ENCODE peak calls at places on chromosomes 3 and 15, in seven cellular contexts. One of them, this sample, is unnamed.

GRCh38 chr3:31918179-31919165 is 62.6 kb downstream of the OSBPL10 start:
- DNase-seq in lung: no peak
- DNase-seq in fibroblast of mammary gland: peak; percentile 21
- DNase-seq in GM06990: peak; percentile 54
- DNase-seq in thyroid gland: no peak
- DNase-seq in MCF 10A: no peak
- DNase-seq in GM13977: peak; percentile 62
- DNase-seq in this sample: peak; percentile 61

GRCh38 chr15:73196113-73196512 is 143.8 kb downstream of the NEO1 start:
- DNase-seq in MCF 10A: no peak
- DNase-seq in GM06990: no peak
- DNase-seq in fibroblast of mammary gland: no peak
- DNase-seq in lung: no peak
- DNase-seq in GM13977: no peak
- DNase-seq in thyroid gland: no peak
- DNase-seq in this sample: no peak

GRCh38 chr3:81989274-81989673 is 227.8 kb upstream of the GBE1 start:
- DNase-seq in fibroblast of mammary gland: no peak
- DNase-seq in lung: no peak
- DNase-seq in thyroid gland: no peak
- DNase-seq in GM06990: no peak
- DNase-seq in GM13977: no peak
- DNase-seq in MCF 10A: no peak
- DNase-seq in this sample: no peak

GRCh38 chr15:40338921-40339620 is 1.7 kb downstream of the CCDC9B start:
- DNase-seq in GM06990: no peak
- DNase-seq in thyroid gland: peak; percentile 60
- DNase-seq in fibroblast of mammary gland: peak; percentile 58
- DNase-seq in MCF 10A: peak; percentile 71
- DNase-seq in GM13977: no peak
- DNase-seq in lung: no peak
- DNase-seq in this sample: no peak

GRCh38 chr3:177642482-177643163 is 445.3 kb upstream of the TBL1XR1 start:
- DNase-seq in fibroblast of mammary gland: no peak
- DNase-seq in lung: no peak
- DNase-seq in thyroid gland: peak; percentile 66
- DNase-seq in GM13977: no peak
- DNase-seq in GM06990: no peak
- DNase-seq in MCF 10A: no peak
- DNase-seq in this sample: no peak

GRCh38 chr3:138862924-138863775 is 28.4 kb upstream of the PIK3CB start:
- DNase-seq in MCF 10A: peak; percentile 94
- DNase-seq in GM06990: no peak
- DNase-seq in fibroblast of mammary gland: peak; percentile 74
- DNase-seq in lung: peak; percentile 47
- DNase-seq in thyroid gland: peak; percentile 19
- DNase-seq in GM13977: no peak
- DNase-seq in this sample: no peak

GRCh38 chr3:4570840-4571621 is 77.9 kb downstream of the ITPR1 start:
- DNase-seq in GM13977: no peak
- DNase-seq in MCF 10A: no peak
- DNase-seq in GM06990: no peak
- DNase-seq in thyroid gland: peak; percentile 66
- DNase-seq in fibroblast of mammary gland: no peak
- DNase-seq in lung: no peak
- DNase-seq in this sample: no peak

GRCh38 chr3:9012521-9012920 is 49.2 kb upstream of the RAD18 start:
- DNase-seq in GM13977: no peak
- DNase-seq in MCF 10A: no peak
- DNase-seq in lung: no peak
- DNase-seq in GM06990: no peak
- DNase-seq in thyroid gland: no peak
- DNase-seq in fibroblast of mammary gland: no peak
- DNase-seq in this sample: no peak

GRCh38 chr3:31553258-31553657 is 20.5 kb downstream of the STT3B start:
- DNase-seq in MCF 10A: no peak
- DNase-seq in fibroblast of mammary gland: no peak
- DNase-seq in lung: no peak
- DNase-seq in thyroid gland: no peak
- DNase-seq in GM13977: no peak
- DNase-seq in GM06990: no peak
- DNase-seq in this sample: no peak

GRCh38 chr3:141115752-141116541 is 64.8 kb downstream of the SPSB4 start:
- DNase-seq in GM06990: no peak
- DNase-seq in MCF 10A: peak; percentile 4
- DNase-seq in fibroblast of mammary gland: peak; percentile 87
- DNase-seq in thyroid gland: no peak
- DNase-seq in GM13977: no peak
- DNase-seq in lung: no peak
- DNase-seq in this sample: no peak

GRCh38 chr15:51132384-51133139 is 37.9 kb upstream of the TNFAIP8L3 start:
- DNase-seq in GM06990: no peak
- DNase-seq in fibroblast of mammary gland: peak; percentile 99
- DNase-seq in lung: no peak
- DNase-seq in MCF 10A: peak; percentile 94
- DNase-seq in GM13977: peak; percentile 26
- DNase-seq in thyroid gland: peak; percentile 17
- DNase-seq in this sample: peak; percentile 34

GRCh38 chr3:160574636-160575035 is 9.3 kb upstream of the KPNA4 start:
- DNase-seq in fibroblast of mammary gland: no peak
- DNase-seq in thyroid gland: no peak
- DNase-seq in MCF 10A: no peak
- DNase-seq in GM13977: no peak
- DNase-seq in GM06990: no peak
- DNase-seq in lung: no peak
- DNase-seq in this sample: no peak

GRCh38 chr3:160577093-160577492 is 11.7 kb upstream of the KPNA4 start:
- DNase-seq in MCF 10A: no peak
- DNase-seq in GM13977: no peak
- DNase-seq in GM06990: no peak
- DNase-seq in lung: no peak
- DNase-seq in thyroid gland: no peak
- DNase-seq in fibroblast of mammary gland: no peak
- DNase-seq in this sample: no peak

GRCh38 chr3:160575589-160575988 is 10.2 kb upstream of the KPNA4 start:
- DNase-seq in MCF 10A: no peak
- DNase-seq in fibroblast of mammary gland: no peak
- DNase-seq in thyroid gland: no peak
- DNase-seq in GM06990: no peak
- DNase-seq in lung: no peak
- DNase-seq in GM13977: no peak
- DNase-seq in this sample: peak; percentile 19

GRCh38 chr3:160576621-160577020 is 11.2 kb upstream of the KPNA4 start:
- DNase-seq in thyroid gland: no peak
- DNase-seq in GM06990: no peak
- DNase-seq in lung: no peak
- DNase-seq in fibroblast of mammary gland: no peak
- DNase-seq in GM13977: no peak
- DNase-seq in MCF 10A: no peak
- DNase-seq in this sample: no peak

DNA sequence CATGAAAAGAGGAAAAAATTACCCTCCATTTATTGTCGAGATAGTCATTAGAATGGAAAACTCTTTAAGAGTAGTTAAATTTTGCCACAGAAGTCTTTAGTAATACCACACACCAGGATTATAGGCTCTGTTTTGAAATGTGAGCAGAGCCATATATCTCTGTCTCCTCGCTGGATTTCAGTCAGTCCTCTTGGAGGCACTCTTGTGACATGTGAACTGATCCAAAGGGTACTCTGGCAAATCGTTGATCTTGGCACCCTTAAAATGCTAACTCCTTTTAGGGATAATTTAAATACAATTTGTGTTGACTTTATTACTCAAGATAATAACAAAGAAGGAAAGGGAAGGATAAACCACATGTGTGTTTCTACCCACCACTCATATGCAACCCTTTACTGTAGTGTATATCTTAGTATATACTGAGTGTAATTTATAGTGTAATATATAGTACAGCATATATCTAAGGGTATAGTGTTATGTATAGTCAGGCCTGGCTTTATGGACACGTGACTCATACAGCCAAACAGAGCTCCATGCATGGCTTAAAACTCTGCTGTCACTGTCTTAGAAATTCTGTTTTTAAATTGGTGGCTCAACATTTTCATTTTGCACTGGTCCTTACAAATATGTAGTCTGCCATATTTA is 12.3 kb upstream of the KPNA4 start:
- DNase-seq in thyroid gland: no peak
- DNase-seq in MCF 10A: peak; percentile 63
- DNase-seq in fibroblast of mammary gland: peak; percentile 42
- DNase-seq in GM13977: no peak
- DNase-seq in GM06990: no peak
- DNase-seq in lung: no peak
- DNase-seq in this sample: no peak
- TF ChIP-seq CTCF in thyroid gland: no peak
- TF ChIP-seq CTCF in MCF 10A: no peak
- TF ChIP-seq CTCF in fibroblast of mammary gland: peak; percentile 17
- TF ChIP-seq CTCF in GM13977: no peak
- TF ChIP-seq CTCF in GM06990: no peak
- TF ChIP-seq CTCF in lung: no peak
- TF ChIP-seq CTCF in this sample: no peak

GRCh38 chr15:44711089-44711355 is at the start of gene PATL2:
- DNase-seq in lung: no peak
- DNase-seq in GM06990: no peak
- DNase-seq in fibroblast of mammary gland: no peak
- DNase-seq in MCF 10A: no peak
- DNase-seq in thyroid gland: no peak
- DNase-seq in GM13977: no peak
- DNase-seq in this sample: no peak

GRCh38 chr15:44712108-44713005 is 1.0 kb downstream of the B2M start:
- DNase-seq in GM06990: peak; percentile 64
- DNase-seq in lung: peak; percentile 82
- DNase-seq in thyroid gland: peak; percentile 71
- DNase-seq in fibroblast of mammary gland: peak; percentile 92
- DNase-seq in MCF 10A: peak; percentile 84
- DNase-seq in GM13977: peak; percentile 28
- DNase-seq in this sample: no peak

GRCh38 chr15:44711356-44712107 is at the start of gene B2M:
- DNase-seq in fibroblast of mammary gland: peak; percentile 96
- DNase-seq in lung: peak; percentile 96
- DNase-seq in thyroid gland: peak; percentile 95
- DNase-seq in GM06990: peak; percentile 95
- DNase-seq in MCF 10A: peak; percentile 98
- DNase-seq in GM13977: peak; percentile 90
- DNase-seq in this sample: peak; percentile 90

GRCh38 chr15:44713006-44713966 is 2.0 kb downstream of the B2M start:
- DNase-seq in GM13977: no peak
- DNase-seq in thyroid gland: no peak
- DNase-seq in GM06990: no peak
- DNase-seq in lung: no peak
- DNase-seq in MCF 10A: peak; percentile 56
- DNase-seq in fibroblast of mammary gland: peak; percentile 51
- DNase-seq in this sample: no peak

DNA sequence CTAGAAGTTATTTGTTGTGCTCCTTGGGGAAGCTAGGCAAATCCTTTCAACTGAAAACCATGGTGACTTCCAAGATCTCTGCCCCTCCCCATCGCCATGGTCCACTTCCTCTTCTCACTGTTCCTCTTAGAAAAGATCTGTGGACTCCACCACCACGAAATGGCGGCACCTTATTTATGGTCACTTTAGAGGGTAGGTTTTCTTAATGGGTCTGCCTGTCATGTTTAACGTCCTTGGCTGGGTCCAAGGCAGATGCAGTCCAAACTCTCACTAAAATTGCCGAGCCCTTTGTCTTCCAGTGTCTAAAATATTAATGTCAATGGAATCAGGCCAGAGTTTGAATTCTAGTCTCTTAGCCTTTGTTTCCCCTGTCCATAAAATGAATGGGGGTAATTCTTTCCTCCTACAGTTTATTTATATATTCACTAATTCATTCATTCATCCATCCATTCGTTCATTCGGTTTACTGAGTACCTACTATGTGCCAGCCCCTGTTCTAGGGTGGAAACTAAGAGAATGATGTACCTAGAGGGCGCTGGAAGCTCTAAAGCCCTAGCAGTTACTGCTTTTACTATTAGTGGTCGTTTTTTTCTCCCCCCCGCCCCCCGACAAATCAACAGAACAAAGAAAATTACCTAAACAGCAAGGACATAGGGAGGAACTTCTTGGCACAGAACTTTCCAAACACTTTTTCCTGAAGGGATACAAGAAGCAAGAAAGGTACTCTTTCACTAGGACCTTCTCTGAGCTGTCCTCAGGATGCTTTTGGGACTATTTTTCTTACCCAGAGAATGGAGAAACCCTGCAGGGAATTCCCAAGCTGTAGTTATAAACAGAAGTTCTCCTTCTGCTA is 661 bp downstream of the PATL2 start:
- DNase-seq in fibroblast of mammary gland: peak; percentile 48
- DNase-seq in GM06990: no peak
- DNase-seq in thyroid gland: no peak
- DNase-seq in GM13977: peak; percentile 44
- DNase-seq in MCF 10A: peak; percentile 28
- DNase-seq in lung: no peak
- DNase-seq in this sample: peak; percentile 45
- TF ChIP-seq CTCF in fibroblast of mammary gland: peak; percentile 47
- TF ChIP-seq CTCF in GM06990: peak; percentile 63
- TF ChIP-seq CTCF in thyroid gland: no peak
- TF ChIP-seq CTCF in GM13977: peak; percentile 67
- TF ChIP-seq CTCF in MCF 10A: no peak
- TF ChIP-seq CTCF in lung: peak; percentile 19
- TF ChIP-seq CTCF in this sample: peak; percentile 31

GRCh38 chr15:84878504-84878903 is 6.0 kb upstream of the SLC28A1 start:
- DNase-seq in GM06990: no peak
- DNase-seq in lung: peak; percentile 66
- DNase-seq in MCF 10A: peak; percentile 54
- DNase-seq in thyroid gland: peak; percentile 54
- DNase-seq in fibroblast of mammary gland: peak; percentile 55
- DNase-seq in GM13977: peak; percentile 77
- DNase-seq in this sample: peak; percentile 78
- TF ChIP-seq CTCF in GM06990: peak; percentile 81
- TF ChIP-seq CTCF in lung: peak; percentile 59
- TF ChIP-seq CTCF in MCF 10A: peak; percentile 50
- TF ChIP-seq CTCF in thyroid gland: peak; percentile 22
- TF ChIP-seq CTCF in fibroblast of mammary gland: peak; percentile 63
- TF ChIP-seq CTCF in GM13977: peak; percentile 71
- TF ChIP-seq CTCF in this sample: peak; percentile 50

DNA sequence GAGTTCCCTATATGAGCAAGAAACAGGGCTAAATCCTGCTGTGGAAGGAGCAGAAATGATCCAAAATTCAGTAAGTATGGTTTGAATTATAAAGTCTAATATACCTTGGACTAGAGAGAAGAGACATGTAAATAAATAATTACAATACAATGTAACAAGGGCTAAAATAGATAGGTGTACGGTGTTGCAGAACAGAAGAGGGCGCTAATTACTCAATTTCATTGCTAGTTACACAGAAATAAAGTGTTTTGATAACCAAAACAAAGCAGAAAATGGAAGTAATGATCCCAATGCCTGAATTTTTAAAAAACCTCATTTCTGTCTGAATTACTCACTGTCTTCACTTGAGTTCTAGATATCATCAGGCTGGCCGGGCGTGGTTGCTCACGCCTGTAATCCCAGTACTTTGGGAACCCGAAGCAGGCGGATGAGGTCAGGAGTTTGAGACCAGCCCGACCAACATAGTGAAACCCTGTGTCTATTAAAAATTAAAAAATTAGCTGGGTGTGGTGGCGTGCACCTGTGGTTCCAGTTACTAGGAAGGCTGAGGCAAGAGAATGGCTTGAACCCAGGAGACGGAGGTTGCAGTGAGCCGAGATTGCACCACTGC is 8.3 kb upstream of the PLCH1 start:
- DNase-seq in thyroid gland: no peak
- DNase-seq in GM06990: no peak
- DNase-seq in lung: no peak
- DNase-seq in fibroblast of mammary gland: peak; percentile 51
- DNase-seq in MCF 10A: peak; percentile 53
- DNase-seq in GM13977: no peak
- DNase-seq in this sample: no peak
- TF ChIP-seq CTCF in thyroid gland: no peak
- TF ChIP-seq CTCF in GM06990: peak; percentile 47
- TF ChIP-seq CTCF in lung: no peak
- TF ChIP-seq CTCF in fibroblast of mammary gland: peak; percentile 54
- TF ChIP-seq CTCF in MCF 10A: peak; percentile 52
- TF ChIP-seq CTCF in GM13977: peak; percentile 57
- TF ChIP-seq CTCF in this sample: peak; percentile 37

GRCh38 chr3:125163739-125164601 is 48.6 kb downstream of the SLC12A8 start:
- DNase-seq in lung: peak; percentile 72
- DNase-seq in thyroid gland: peak; percentile 29
- DNase-seq in GM13977: no peak
- DNase-seq in GM06990: no peak
- DNase-seq in fibroblast of mammary gland: peak; percentile 39
- DNase-seq in MCF 10A: no peak
- DNase-seq in this sample: no peak
- TF ChIP-seq CTCF in lung: peak; percentile 6
- TF ChIP-seq CTCF in thyroid gland: no peak
- TF ChIP-seq CTCF in GM13977: peak; percentile 35
- TF ChIP-seq CTCF in GM06990: peak; percentile 28
- TF ChIP-seq CTCF in fibroblast of mammary gland: peak; percentile 33
- TF ChIP-seq CTCF in MCF 10A: no peak
- TF ChIP-seq CTCF in this sample: no peak